ENCODE peak calls at places on chromosomes 4 and X, in seven cellular contexts. F is uterus, J is IMR-90, A is stomach, Q is erythroblast, E is lower leg skin, D is A549. W is an unnamed sample.

GRCh38 chr4:8840006-8840793 is 31.4 kb downstream of the HMX1 start:
- DNase-seq in A (no peak), J (no peak), Q (no peak), F (no peak), E (peak), D (no peak), W (no peak)

GRCh38 chr4:101835121-101835904 is 44.8 kb downstream of the BANK1 start:
- DNase-seq in J (peak), F (no peak), Q (no peak), D (peak), E (no peak), A (no peak), W (no peak)

GRCh38 chr4:82799006-82799881 is 648 bp upstream of the SCD5 start:
- DNase-seq in Q (no peak), A (peak), F (no peak), E (no peak), J (no peak), D (no peak), W (no peak)

GRCh38 chrX:40513835-40514234 is 66.9 kb upstream of the ATP6AP2 start:
- DNase-seq in F (no peak), A (no peak), D (no peak), J (no peak), Q (no peak), E (no peak), W (no peak)

GRCh38 chr4:132646186-132646585 is 502.9 kb upstream of the PCDH10 start:
- DNase-seq in Q (no peak), D (no peak), F (no peak), E (no peak), A (no peak), J (no peak), W (no peak)

GRCh38 chr4:110236324-110236723 is 37.9 kb upstream of the ELOVL6 start:
- DNase-seq in Q (no peak), J (no peak), F (no peak), D (no peak), A (no peak), E (no peak), W (no peak)

GRCh38 chrX:135740683-135741149 is 27.3 kb downstream of the CT45A3 start:
- DNase-seq in D (peak), F (no peak), E (peak), A (peak), J (no peak), Q (no peak), W (peak)

GRCh38 chr4:6193399-6193798 is 7.0 kb downstream of the JAKMIP1 start:
- DNase-seq in D (no peak), E (no peak), Q (no peak), F (no peak), A (no peak), J (no peak), W (no peak)

GRCh38 chrX:75181721-75182120 is 25.6 kb upstream of the ABCB7 start:
- DNase-seq in D (no peak), J (peak), F (no peak), E (no peak), Q (no peak), A (no peak), W (no peak)

GRCh38 chr4:15344041-15344440 is 83.8 kb upstream of the C1QTNF7 start:
- DNase-seq in J (peak), E (no peak), F (no peak), D (no peak), Q (no peak), A (no peak), W (no peak)

GRCh38 chr4:8855781-8856245 is 15.8 kb downstream of the HMX1 start:
- DNase-seq in Q (no peak), J (no peak), F (no peak), A (no peak), D (no peak), E (no peak), W (no peak)

GRCh38 chr4:166335256-166335938 is 462.4 kb downstream of the TLL1 start:
- DNase-seq in D (no peak), E (no peak), Q (no peak), A (no peak), J (no peak), F (no peak), W (no peak)

GRCh38 chr4:151933122-151933827 is 172.5 kb upstream of the GATB start:
- DNase-seq in A (no peak), Q (no peak), F (no peak), E (no peak), D (no peak), J (no peak), W (no peak)

GRCh38 chrX:45784590-45784989 is 583.9 kb upstream of the DIPK2B start:
- DNase-seq in Q (no peak), A (no peak), J (no peak), E (no peak), F (no peak), D (no peak), W (no peak)

GRCh38 chr4:186132577-186133277 is 28.2 kb downstream of the FAM149A start:
- DNase-seq in J (peak), F (no peak), D (peak), Q (no peak), A (no peak), E (no peak), W (no peak)

GRCh38 chr4:41661447-41662076 is 87.0 kb downstream of the PHOX2B start:
- DNase-seq in Q (peak), E (peak), F (peak), J (peak), A (peak), D (peak), W (peak)

GRCh38 chr4:54082168-54082567 is 17.8 kb upstream of the CHIC2 start:
- DNase-seq in A (peak), J (peak), E (no peak), Q (no peak), D (peak), F (no peak), W (no peak)
- TF ChIP-seq POLR2A in A (no peak), J (no peak), E (no peak), Q (no peak), D (no peak), F (no peak), W (no peak)

DNA sequence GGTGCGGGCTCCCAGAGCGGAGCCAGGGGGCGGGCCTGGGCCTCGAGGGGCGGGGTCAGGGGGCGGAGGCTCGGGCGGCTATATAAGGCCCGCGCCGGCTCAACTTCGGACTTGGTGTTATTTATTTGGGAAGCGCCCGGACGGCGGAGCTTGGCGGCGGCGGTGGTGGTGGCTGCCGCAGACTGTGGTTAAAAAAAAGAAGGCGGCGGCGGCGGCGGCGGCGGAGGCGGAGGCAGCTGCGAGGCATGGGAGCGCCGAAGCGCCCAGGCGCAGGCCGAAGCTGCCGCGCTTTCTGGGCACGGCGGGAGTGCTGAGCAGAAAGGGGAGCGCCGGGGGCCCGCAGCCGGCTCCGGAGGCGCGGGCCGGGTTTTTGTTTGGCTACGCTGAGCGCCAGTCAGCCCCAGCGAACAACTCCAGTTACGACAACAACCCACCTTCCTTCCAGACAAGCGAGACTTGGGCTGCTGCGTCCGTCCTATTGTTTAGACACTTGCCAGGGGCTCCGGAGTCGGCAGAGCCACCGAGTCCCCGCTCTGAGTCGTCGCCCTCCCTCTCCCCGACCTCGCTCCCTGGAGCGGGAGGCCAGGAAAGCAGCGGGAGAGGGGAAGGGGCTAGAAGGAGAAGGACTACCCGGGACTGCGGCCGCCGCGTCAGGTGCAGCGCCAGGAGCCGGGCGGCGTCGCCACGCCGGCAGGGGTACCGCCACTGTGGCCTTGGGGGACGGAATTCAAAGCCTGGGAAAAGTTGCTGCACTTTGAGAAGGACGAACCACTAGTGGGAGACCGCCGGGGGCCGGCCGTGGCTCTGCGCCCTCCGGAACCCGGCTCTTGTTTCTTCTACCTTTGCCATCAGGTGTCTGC is at the start of gene SLIT2:
- DNase-seq in A (peak), J (peak), D (peak), F (peak), Q (peak), E (peak), W (peak)
- TF ChIP-seq POLR2A in A (no peak), J (peak), D (no peak), F (peak), Q (no peak), E (no peak), W (peak)

GRCh38 chr4:184168406-184169019 is 49.2 kb downstream of the ENPP6 start:
- DNase-seq in F (peak), Q (peak), D (peak), A (peak), J (peak), E (peak), W (peak)
- TF ChIP-seq POLR2A in F (no peak), Q (no peak), D (no peak), A (no peak), J (no peak), E (no peak), W (no peak)

DNA sequence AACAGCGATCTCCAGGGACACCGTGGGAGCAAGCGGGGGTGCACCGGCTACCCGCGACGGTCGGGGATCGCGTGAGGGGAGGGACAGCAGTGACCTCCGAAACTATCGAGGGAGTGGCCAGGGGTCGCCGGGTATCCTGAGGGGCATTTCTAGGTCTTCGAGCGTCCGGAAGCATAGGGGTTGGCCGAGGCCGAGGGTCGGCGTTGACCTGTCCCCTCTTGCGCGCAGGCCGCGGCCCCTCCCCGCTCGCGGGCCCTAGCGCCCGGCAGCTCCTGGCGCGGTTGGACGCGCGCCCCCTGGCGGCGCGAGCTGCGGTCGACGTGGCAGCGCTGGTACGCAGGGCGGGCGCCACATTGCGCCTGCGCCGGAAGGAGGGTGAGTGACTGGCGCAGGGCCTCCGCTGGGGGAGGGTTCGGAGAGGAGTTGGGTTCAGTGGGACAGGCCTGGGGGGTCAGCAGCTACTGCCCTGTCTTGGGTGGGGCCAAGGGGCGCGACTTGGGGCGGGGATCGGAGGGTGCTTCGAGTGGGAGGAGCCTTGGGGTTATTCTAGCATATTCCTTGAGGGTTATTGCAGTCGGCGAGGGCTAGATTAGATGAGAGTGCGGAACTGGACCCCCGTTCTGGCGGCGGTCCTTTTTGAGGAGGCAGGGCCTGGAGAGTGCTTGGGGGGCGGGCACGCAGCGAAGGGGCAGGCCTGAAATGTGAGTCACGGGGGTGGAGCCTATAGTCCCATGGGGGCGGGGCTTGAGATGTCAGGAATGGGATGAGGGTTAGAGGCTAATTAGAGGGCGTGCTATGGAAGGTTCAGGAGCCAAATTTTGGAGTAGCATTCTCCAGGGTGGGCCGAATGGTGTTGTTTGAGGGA is 1.2 kb downstream of the MAGIX start:
- DNase-seq in E (peak), D (peak), F (peak), Q (peak), J (peak), A (peak), W (peak)
- TF ChIP-seq POLR2A in E (no peak), D (peak), F (peak), Q (peak), J (no peak), A (no peak), W (peak)

GRCh38 chr4:78312989-78313753 is 238.4 kb upstream of the ANXA3 start:
- DNase-seq in E (no peak), D (no peak), F (no peak), A (no peak), J (no peak), Q (no peak), W (no peak)
- TF ChIP-seq POLR2A in E (no peak), D (no peak), F (no peak), A (no peak), J (no peak), Q (no peak), W (no peak)